ENCODE peak calls at places on chromosomes 5 and 9, in eight cellular contexts. A, J, X, E, L, T, G and U are unnamed samples.

GRCh38 chr9:129669141-129669718 is 3.8 kb downstream of the PRRX2 start:
- DNase-seq in A (no peak), J (no peak), X (no peak), E (no peak), L (no peak), T (no peak), G (peak; percentile 16), U (peak; percentile 29)

GRCh38 chr9:35918780-35919179 is 9.5 kb downstream of the SPAAR start:
- DNase-seq in A (no peak), J (no peak), X (no peak), E (no peak), L (no peak), T (no peak), G (no peak), U (no peak)

GRCh38 chr5:147822686-147823491 is 8.6 kb downstream of the SPINK1 start:
- DNase-seq in A (no peak), J (peak; percentile 56), X (peak; percentile 69), E (no peak), L (peak; percentile 42), T (peak; percentile 82), G (peak; percentile 70), U (no peak)

GRCh38 chr9:29211681-29212589 is 1638.7 kb upstream of the C9orf72 start:
- DNase-seq in A (no peak), J (no peak), X (peak; percentile 47), E (no peak), L (peak; percentile 32), T (peak; percentile 77), G (peak; percentile 1), U (no peak)

GRCh38 chr9:126702501-126703329 is 89.0 kb downstream of the LMX1B start:
- DNase-seq in A (no peak), J (peak; percentile 25), X (no peak), E (no peak), L (no peak), T (peak; percentile 51), G (no peak), U (no peak)

GRCh38 chr9:20262611-20263010 is 359.7 kb downstream of the MLLT3 start:
- DNase-seq in A (no peak), J (no peak), X (no peak), E (no peak), L (no peak), T (no peak), G (no peak), U (no peak)

GRCh38 chr5:145856285-145856818 is 16.5 kb downstream of the GRXCR2 start:
- DNase-seq in A (no peak), J (no peak), X (no peak), E (peak; percentile 51), L (no peak), T (peak; percentile 62), G (peak; percentile 41), U (no peak)

GRCh38 chr5:124747770-124748686 is 1.6 kb upstream of the ZNF608 start:
- DNase-seq in A (no peak), J (no peak), X (peak; percentile 4), E (no peak), L (no peak), T (peak; percentile 64), G (no peak), U (no peak)

GRCh38 chr5:154164182-154164581 is 26.4 kb upstream of the GALNT10 start:
- DNase-seq in A (no peak), J (no peak), X (no peak), E (no peak), L (no peak), T (no peak), G (no peak), U (no peak)

GRCh38 chr5:14209222-14209822 is 66.2 kb downstream of the TRIO start:
- DNase-seq in A (no peak), J (no peak), X (no peak), E (no peak), L (no peak), T (no peak), G (no peak), U (no peak)

GRCh38 chr5:68848086-68848485 is 245.7 kb upstream of the SLC30A5 start:
- DNase-seq in A (no peak), J (no peak), X (no peak), E (no peak), L (no peak), T (no peak), G (no peak), U (no peak)

GRCh38 chr5:68287976-68288755 is 72.6 kb downstream of the PIK3R1 start:
- DNase-seq in A (no peak), J (peak; percentile 88), X (peak; percentile 32), E (peak; percentile 80), L (peak; percentile 44), T (peak; percentile 91), G (peak; percentile 73), U (peak; percentile 26)

GRCh38 chr5:143350790-143351603 is 52.5 kb downstream of the NR3C1 start:
- DNase-seq in A (no peak), J (no peak), X (peak; percentile 39), E (no peak), L (no peak), T (no peak), G (peak; percentile 72), U (no peak)

GRCh38 chr9:74942801-74943200 is 9.9 kb downstream of the C9orf40 start:
- DNase-seq in A (no peak), J (no peak), X (no peak), E (no peak), L (no peak), T (no peak), G (peak; percentile 7), U (no peak)

GRCh38 chr5:174567506-174568141 is 156.8 kb upstream of the MSX2 start:
- DNase-seq in A (no peak), J (no peak), X (no peak), E (no peak), L (no peak), T (no peak), G (no peak), U (no peak)

GRCh38 chr9:87718852-87719612 is 6.9 kb upstream of the CTSL start:
- DNase-seq in A (no peak), J (no peak), X (no peak), E (no peak), L (no peak), T (no peak), G (no peak), U (no peak)

GRCh38 chr9:136974834-136975535 is 2.3 kb upstream of the PTGDS start:
- DNase-seq in A (no peak), J (no peak), X (no peak), E (peak; percentile 80), L (no peak), T (no peak), G (no peak), U (no peak)

GRCh38 chr9:113589890-113590289 is 126.4 kb downstream of the RGS3 start:
- DNase-seq in A (no peak), J (no peak), X (peak; percentile 68), E (no peak), L (no peak), T (no peak), G (peak; percentile 71), U (no peak)

GRCh38 chr5:138752341-138752950 is 779 bp upstream of the CTNNA1 start:
- DNase-seq in A (no peak), J (no peak), X (peak; percentile 63), E (peak; percentile 40), L (peak; percentile 32), T (peak; percentile 17), G (no peak), U (no peak)

GRCh38 chr9:125878241-125878640 is 131.1 kb downstream of the PBX3 start:
- DNase-seq in A (no peak), J (no peak), X (no peak), E (no peak), L (no peak), T (no peak), G (no peak), U (no peak)

GRCh38 chr9:104844710-104845109 is 80.8 kb downstream of the NIPSNAP3B start:
- DNase-seq in A (no peak), J (no peak), X (no peak), E (no peak), L (no peak), T (no peak), G (no peak), U (no peak)

GRCh38 chr5:36874465-36874864 is 2.1 kb upstream of the NIPBL start:
- DNase-seq in A (no peak), J (no peak), X (no peak), E (no peak), L (no peak), T (peak; percentile 3), G (peak; percentile 24), U (no peak)

GRCh38 chr5:172380261-172380991 is 73.9 kb downstream of the SH3PXD2B start:
- DNase-seq in A (no peak), J (no peak), X (no peak), E (no peak), L (no peak), T (no peak), G (no peak), U (no peak)
- H3K27ac ChIP-seq in A (no peak overlapping the region), J (no peak overlapping the region), X (no peak overlapping the region), E (peak overlapping the region; percentile 58), L (no peak overlapping the region), T (no peak overlapping the region), G (no peak overlapping the region), U (no peak overlapping the region)

GRCh38 chr5:61805101-61805500 is 473.0 kb downstream of the ZSWIM6 start:
- DNase-seq in A (no peak), J (no peak), X (peak; percentile 44), E (no peak), L (no peak), T (no peak), G (no peak), U (no peak)
- H3K27ac ChIP-seq in A (peak overlapping the region; percentile 7), J (no peak overlapping the region), X (no peak overlapping the region), E (no peak overlapping the region), L (no peak overlapping the region), T (no peak overlapping the region), G (no peak overlapping the region), U (no peak overlapping the region)

GRCh38 chr5:54643679-54644078 is 126.1 kb downstream of the SNX18 start:
- DNase-seq in A (no peak), J (no peak), X (no peak), E (no peak), L (no peak), T (no peak), G (peak; percentile 64), U (no peak)
- H3K27ac ChIP-seq in A (no peak overlapping the region), J (no peak overlapping the region), X (no peak overlapping the region), E (no peak overlapping the region), L (no peak overlapping the region), T (no peak overlapping the region), G (peak overlapping the region; percentile 32), U (peak overlapping the region; percentile 86)

DNA sequence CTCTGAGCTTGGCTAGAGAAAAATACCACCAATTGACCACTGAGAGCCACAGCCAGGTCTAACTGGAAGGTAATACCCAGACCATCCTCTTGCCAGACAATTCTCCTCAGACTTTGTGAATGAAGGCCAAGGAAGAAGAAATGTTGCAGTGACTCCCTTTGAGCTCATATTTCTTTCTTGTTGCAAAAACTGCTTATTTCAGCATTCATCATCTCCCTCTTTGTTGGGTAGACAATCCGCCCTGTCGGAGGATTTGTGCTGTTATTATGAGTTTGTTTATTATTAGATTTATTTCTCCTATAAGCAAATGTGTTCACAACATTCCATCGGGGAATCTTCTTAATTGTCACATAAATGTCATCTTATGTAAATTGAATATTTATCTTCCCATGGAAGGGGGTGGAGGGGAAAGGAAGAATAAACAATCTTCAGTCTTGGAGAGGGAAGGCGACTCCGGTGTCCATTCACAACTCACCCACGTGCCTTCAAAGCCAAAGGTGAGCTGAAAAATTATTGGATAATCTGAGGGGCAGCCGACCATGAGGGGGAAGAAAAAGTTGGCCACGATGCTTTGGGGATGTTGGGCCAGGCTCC is 1.8 kb upstream of the JADE2 start:
- DNase-seq in A (no peak), J (no peak), X (no peak), E (no peak), L (no peak), T (no peak), G (no peak), U (no peak)
- H3K27ac ChIP-seq in A (peak overlapping the region; percentile 97), J (peak overlapping the region; percentile 99), X (peak overlapping the region; percentile 100), E (peak overlapping the region; percentile 98), L (peak overlapping the region; percentile 99), T (no peak overlapping the region), G (no peak overlapping the region), U (peak overlapping the region; percentile 99)